ENCODE peak calls at places on chromosomes 4 and X, in four cellular contexts. One of them, this sample, is unnamed.

GRCh38 chr4:100168521-100168920 is 21.7 kb downstream of the DDIT4L start:
- DNase-seq in tibial nerve: no peak
- DNase-seq in aorta: no peak
- DNase-seq in esophagus squamous epithelium: no peak
- DNase-seq in this sample: no peak

GRCh38 chr4:47891928-47892327 is 22.5 kb downstream of the NFXL1 start:
- DNase-seq in esophagus squamous epithelium: no peak
- DNase-seq in tibial nerve: no peak
- DNase-seq in aorta: no peak
- DNase-seq in this sample: no peak

GRCh38 chrX:41718481-41719245 is 5.3 kb upstream of the GPR82 start:
- DNase-seq in aorta: no peak
- DNase-seq in esophagus squamous epithelium: no peak
- DNase-seq in tibial nerve: no peak
- DNase-seq in this sample: no peak

GRCh38 chr4:168614316-168615057 is 117.6 kb downstream of the PALLD start:
- DNase-seq in esophagus squamous epithelium: no peak
- DNase-seq in tibial nerve: no peak
- DNase-seq in aorta: no peak
- DNase-seq in this sample: no peak

GRCh38 chr4:147325566-147325965 is 155.3 kb upstream of the EDNRA start:
- DNase-seq in tibial nerve: no peak
- DNase-seq in esophagus squamous epithelium: no peak
- DNase-seq in aorta: no peak
- DNase-seq in this sample: no peak

GRCh38 chrX:124256209-124256608 is 76.3 kb upstream of the TEX13D start:
- DNase-seq in tibial nerve: no peak
- DNase-seq in esophagus squamous epithelium: no peak
- DNase-seq in aorta: no peak
- DNase-seq in this sample: no peak

GRCh38 chr4:76306882-76307669 is 543 bp downstream of the STBD1 start:
- DNase-seq in tibial nerve: peak; percentile 12
- DNase-seq in aorta: peak; percentile 88
- DNase-seq in esophagus squamous epithelium: no peak
- DNase-seq in this sample: no peak

GRCh38 chr4:7744131-7744804 is 195.4 kb downstream of the AFAP1 start:
- DNase-seq in esophagus squamous epithelium: no peak
- DNase-seq in tibial nerve: no peak
- DNase-seq in aorta: no peak
- DNase-seq in this sample: no peak

GRCh38 chr4:8737075-8737474 is 134.6 kb downstream of the HMX1 start:
- DNase-seq in aorta: no peak
- DNase-seq in esophagus squamous epithelium: no peak
- DNase-seq in tibial nerve: no peak
- DNase-seq in this sample: peak; percentile 66

GRCh38 chrX:106894978-106895452 is 8.1 kb downstream of the RIPPLY1 start:
- DNase-seq in tibial nerve: no peak
- DNase-seq in aorta: no peak
- DNase-seq in esophagus squamous epithelium: no peak
- DNase-seq in this sample: no peak
- H3K36me3 ChIP-seq in tibial nerve: no peaks in the 10 kb centered on the region
- H3K36me3 ChIP-seq in aorta: no peaks in the 10 kb centered on the region
- H3K36me3 ChIP-seq in esophagus squamous epithelium: no peaks in the 10 kb centered on the region
- H3K36me3 ChIP-seq in this sample: no peaks in the 10 kb centered on the region

DNA sequence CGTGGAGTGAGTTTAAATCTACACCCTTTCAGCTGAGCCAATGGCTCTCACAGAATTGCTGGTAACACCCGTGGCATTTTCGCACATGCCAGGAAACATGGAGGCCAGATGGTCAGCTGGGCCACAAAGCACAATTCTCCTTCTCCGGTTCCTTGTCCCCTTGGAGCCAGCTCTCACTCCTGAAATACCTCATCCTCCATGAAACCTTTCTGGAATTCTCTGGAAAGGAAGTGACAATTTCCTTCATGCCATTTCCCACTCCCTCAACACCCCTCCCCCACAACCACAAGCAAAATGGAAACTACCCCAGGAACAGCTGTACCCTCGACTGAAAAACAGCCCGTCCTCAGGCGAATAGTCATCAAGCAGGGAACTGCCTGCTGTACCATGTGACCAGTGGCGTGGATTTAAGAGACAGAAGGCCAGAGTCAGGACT is 24.7 kb downstream of the ELF4 start:
- DNase-seq in aorta: no peak
- DNase-seq in esophagus squamous epithelium: no peak
- DNase-seq in tibial nerve: no peak
- DNase-seq in this sample: no peak
- H3K4me1 ChIP-seq in aorta: no peaks in the 10 kb centered on the region
- H3K4me1 ChIP-seq in esophagus squamous epithelium: peaks cover 4% of the 10 kb centered on the region
- H3K4me1 ChIP-seq in tibial nerve: peaks cover 5% of the 10 kb centered on the region
- H3K4me1 ChIP-seq in this sample: peaks cover 10% of the 10 kb centered on the region

DNA sequence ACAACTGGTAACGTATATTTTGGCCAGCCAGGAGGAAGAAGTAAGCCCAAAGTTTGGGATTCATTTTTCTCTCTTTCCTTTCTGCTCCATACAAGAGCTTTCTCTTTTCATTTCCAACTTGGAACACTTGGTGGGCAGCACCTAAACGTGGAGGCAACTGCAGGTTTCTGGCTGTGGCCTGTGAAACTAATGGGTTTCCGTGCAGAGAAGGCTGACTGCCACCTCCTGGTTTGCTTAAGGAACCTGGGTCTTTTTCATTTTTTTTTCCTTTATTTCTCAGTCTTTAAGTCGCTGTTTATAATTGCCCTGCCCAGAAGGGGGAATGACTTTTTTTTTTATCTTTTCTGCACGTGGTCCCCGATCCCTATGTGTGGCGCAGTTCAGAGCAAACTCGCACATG is 15.4 kb downstream of the ZNF718 start:
- DNase-seq in tibial nerve: no peak
- DNase-seq in esophagus squamous epithelium: no peak
- DNase-seq in aorta: no peak
- DNase-seq in this sample: no peak
- H3K36me3 ChIP-seq in tibial nerve: peaks cover 7% of the 10 kb centered on the region
- H3K36me3 ChIP-seq in esophagus squamous epithelium: peaks cover 95% of the 10 kb centered on the region
- H3K36me3 ChIP-seq in aorta: peaks cover 10% of the 10 kb centered on the region
- H3K36me3 ChIP-seq in this sample: peaks cover 54% of the 10 kb centered on the region

GRCh38 chr4:113059783-113060182 is 10.3 kb downstream of the ANK2 start:
- DNase-seq in tibial nerve: no peak
- DNase-seq in esophagus squamous epithelium: no peak
- DNase-seq in aorta: no peak
- DNase-seq in this sample: no peak

GRCh38 chr4:113052379-113052951 is 3.0 kb downstream of the ANK2 start:
- DNase-seq in esophagus squamous epithelium: no peak
- DNase-seq in tibial nerve: no peak
- DNase-seq in aorta: no peak
- DNase-seq in this sample: no peak

GRCh38 chr4:113053883-113054282 is 4.4 kb downstream of the ANK2 start:
- DNase-seq in tibial nerve: no peak
- DNase-seq in esophagus squamous epithelium: no peak
- DNase-seq in aorta: no peak
- DNase-seq in this sample: no peak

GRCh38 chr4:113057891-113058290 is 8.4 kb downstream of the ANK2 start:
- DNase-seq in esophagus squamous epithelium: no peak
- DNase-seq in tibial nerve: no peak
- DNase-seq in aorta: no peak
- DNase-seq in this sample: no peak

DNA sequence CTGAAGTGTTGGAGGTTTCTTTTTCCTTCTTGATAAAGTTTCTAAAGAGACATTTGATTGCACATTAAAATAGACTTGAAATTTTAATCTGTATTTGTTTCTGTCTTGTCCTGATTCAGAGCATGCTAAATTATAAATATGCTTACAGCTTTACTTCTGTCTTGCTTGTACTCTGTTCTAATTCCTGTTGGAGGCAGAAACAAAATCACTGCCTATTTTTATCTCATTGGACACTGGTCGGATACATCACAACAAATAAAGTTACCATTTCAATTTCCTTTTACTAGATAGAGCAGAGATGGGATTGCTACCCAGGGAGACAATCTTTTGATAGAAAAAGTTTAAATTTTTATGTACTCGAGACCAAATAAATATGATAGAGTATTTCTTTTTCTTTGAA is 6.9 kb downstream of the ANK2 start:
- DNase-seq in aorta: no peak
- DNase-seq in tibial nerve: no peak
- DNase-seq in esophagus squamous epithelium: no peak
- DNase-seq in this sample: no peak
- H3K4me1 ChIP-seq in aorta: no peaks in the 10 kb centered on the region
- H3K4me1 ChIP-seq in tibial nerve: no peaks in the 10 kb centered on the region
- H3K4me1 ChIP-seq in esophagus squamous epithelium: no peaks in the 10 kb centered on the region
- H3K4me1 ChIP-seq in this sample: no peaks in the 10 kb centered on the region

GRCh38 chr4:103111598-103111997 is 12.0 kb upstream of the BDH2 start:
- DNase-seq in esophagus squamous epithelium: no peak
- DNase-seq in tibial nerve: no peak
- DNase-seq in aorta: no peak
- DNase-seq in this sample: no peak
- H3K36me3 ChIP-seq in esophagus squamous epithelium: no peaks in the 10 kb centered on the region
- H3K36me3 ChIP-seq in tibial nerve: no peaks in the 10 kb centered on the region
- H3K36me3 ChIP-seq in aorta: no peaks in the 10 kb centered on the region
- H3K36me3 ChIP-seq in this sample: no peaks in the 10 kb centered on the region

GRCh38 chr4:73600917-73601316 is 19.3 kb downstream of the RASSF6 start:
- DNase-seq in esophagus squamous epithelium: no peak
- DNase-seq in tibial nerve: no peak
- DNase-seq in aorta: no peak
- DNase-seq in this sample: no peak
- H3K4me1 ChIP-seq in esophagus squamous epithelium: no peaks in the 10 kb centered on the region
- H3K4me1 ChIP-seq in tibial nerve: no peaks in the 10 kb centered on the region
- H3K4me1 ChIP-seq in aorta: no peaks in the 10 kb centered on the region
- H3K4me1 ChIP-seq in this sample: peaks cover 32% of the 10 kb centered on the region

GRCh38 chr4:177436456-177436855 is 5.8 kb downstream of the AGA start:
- DNase-seq in tibial nerve: no peak
- DNase-seq in esophagus squamous epithelium: no peak
- DNase-seq in aorta: no peak
- DNase-seq in this sample: no peak
- H3K36me3 ChIP-seq in tibial nerve: no peaks in the 10 kb centered on the region
- H3K36me3 ChIP-seq in esophagus squamous epithelium: peaks cover 68% of the 10 kb centered on the region
- H3K36me3 ChIP-seq in aorta: peaks cover 4% of the 10 kb centered on the region
- H3K36me3 ChIP-seq in this sample: peaks cover 9% of the 10 kb centered on the region